ENCODE peak calls at places on chromosomes 13 and 19, in four cellular contexts. A is mesothelial cell of epicardium, X is AG04450, O is NB4. D is an unnamed sample.

GRCh38 chr13:95002968-95003813 is 290.8 kb upstream of the SOX21 start:
- DNase-seq in A (no peak), X (no peak), O (no peak), D (no peak)

GRCh38 chr13:60654405-60654804 is 257.4 kb downstream of the TDRD3 start:
- DNase-seq in O (peak; percentile 30), X (no peak), A (no peak), D (no peak)

GRCh38 chr19:2255112-2255845 is 938 bp downstream of the JSRP1 start:
- DNase-seq in O (no peak), A (no peak), X (no peak), D (no peak)

GRCh38 chr19:34459614-34460013 is 21.9 kb upstream of the WTIP start:
- DNase-seq in X (no peak), A (no peak), O (no peak), D (no peak)

GRCh38 chr13:100203696-100204367 is 114.9 kb downstream of the PCCA start:
- DNase-seq in A (no peak), X (no peak), O (peak; percentile 63), D (no peak)

GRCh38 chr19:32878988-32879387 is 9.4 kb upstream of the SLC7A9 start:
- DNase-seq in X (no peak), A (no peak), O (no peak), D (no peak)

GRCh38 chr13:29556742-29557141 is 38.7 kb downstream of the SLC7A1 start:
- DNase-seq in X (no peak), A (no peak), O (no peak), D (no peak)

GRCh38 chr13:44573790-44574465 is 2.2 kb downstream of the TSC22D1 start:
- DNase-seq in X (no peak), O (peak; percentile 64), A (no peak), D (no peak)

GRCh38 chr19:47305309-47305751 is 4.3 kb upstream of the C5AR1 start:
- DNase-seq in A (peak; percentile 44), O (peak; percentile 85), X (peak; percentile 78), D (peak; percentile 48)

GRCh38 chr19:46886546-46887239 is 25.9 kb downstream of the ARHGAP35 start:
- DNase-seq in A (no peak), O (no peak), X (no peak), D (no peak)

GRCh38 chr19:35882074-35882832 is 13.9 kb downstream of the APLP1 start:
- DNase-seq in X (peak; percentile 61), O (peak; percentile 67), A (no peak), D (no peak)

DNA sequence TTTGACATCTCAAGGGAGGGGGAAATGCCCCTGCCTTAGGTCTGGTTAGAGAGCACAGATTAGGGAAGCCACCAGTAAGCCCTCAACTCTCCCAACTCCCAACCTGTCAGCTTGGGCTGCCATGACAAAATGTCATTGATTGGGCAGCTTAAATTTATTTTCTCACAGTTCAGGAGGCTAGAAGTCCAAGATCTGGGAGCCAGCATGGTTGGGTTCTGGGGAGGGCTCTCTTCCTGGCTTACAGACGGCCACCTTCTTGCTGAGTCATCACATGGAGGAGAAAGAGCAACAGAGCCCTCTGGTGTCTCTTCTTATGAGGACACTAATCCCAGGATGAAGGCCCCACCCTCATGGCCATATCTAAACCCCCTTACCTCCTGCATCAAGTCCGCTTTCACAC is 24.2 kb downstream of the C19orf12 start:
- DNase-seq in A (no peak), O (peak; percentile 67), X (no peak), D (no peak)
- TF ChIP-seq CTCF in A (no peak), O (peak; percentile 37), X (no peak), D (peak; percentile 64)

DNA sequence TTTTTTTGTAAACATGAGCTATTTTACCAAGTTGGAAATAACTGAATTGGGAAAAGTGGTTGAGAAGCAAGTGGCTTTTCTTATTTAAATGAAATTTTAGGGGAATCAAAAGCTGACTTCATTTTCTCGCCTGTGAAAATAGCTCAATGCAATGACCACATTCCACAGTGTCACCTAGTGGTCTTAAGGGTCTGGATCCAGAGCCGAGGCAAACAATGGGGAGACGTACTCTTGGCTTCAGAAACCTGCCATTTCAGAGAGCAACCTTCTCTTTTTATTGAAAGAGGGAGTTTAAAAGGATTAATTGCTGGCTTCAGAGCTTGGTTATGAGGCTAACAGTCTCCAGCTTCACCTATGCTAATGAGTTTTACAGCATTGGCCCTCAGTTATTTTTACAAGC is 39.7 kb upstream of the RXFP2 start:
- DNase-seq in X (no peak), O (peak; percentile 18), A (no peak), D (no peak)
- TF ChIP-seq CTCF in X (peak; percentile 26), O (peak; percentile 28), A (no peak), D (no peak)

DNA sequence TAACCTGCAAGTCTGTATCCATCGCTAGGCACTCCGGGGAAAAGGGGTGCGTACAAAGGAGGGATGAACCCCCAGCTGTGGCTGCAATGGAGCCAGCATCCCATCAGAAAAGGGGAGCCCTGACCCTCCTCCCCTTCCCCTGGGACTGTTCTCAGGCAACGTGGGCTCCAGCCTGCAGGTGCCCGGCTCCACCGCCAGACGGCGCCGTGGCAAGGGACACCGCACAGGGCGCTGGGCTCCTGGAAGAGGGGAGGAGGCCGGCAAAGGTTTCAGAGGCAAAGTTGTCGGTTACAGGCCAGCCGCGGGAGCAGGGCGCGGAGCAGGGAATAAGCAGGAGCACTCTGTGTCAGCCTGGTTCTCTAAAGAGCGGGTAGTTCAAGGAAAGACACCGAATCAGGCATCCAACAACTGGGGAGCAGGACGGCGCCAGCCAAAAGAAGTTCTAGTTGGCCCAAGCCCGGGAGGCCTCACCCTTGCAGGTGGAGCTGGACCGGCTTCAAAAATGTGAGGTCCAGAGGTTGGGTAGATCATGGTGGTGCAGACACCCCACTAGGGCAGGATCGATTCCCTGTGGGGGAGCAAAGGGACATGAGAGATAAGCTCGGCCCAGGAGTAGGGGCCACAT is 53.0 kb upstream of the ATP12A start:
- DNase-seq in A (peak; percentile 46), O (no peak), X (no peak), D (no peak)
- TF ChIP-seq CTCF in A (peak; percentile 91), O (no peak), X (peak; percentile 54), D (no peak)

DNA sequence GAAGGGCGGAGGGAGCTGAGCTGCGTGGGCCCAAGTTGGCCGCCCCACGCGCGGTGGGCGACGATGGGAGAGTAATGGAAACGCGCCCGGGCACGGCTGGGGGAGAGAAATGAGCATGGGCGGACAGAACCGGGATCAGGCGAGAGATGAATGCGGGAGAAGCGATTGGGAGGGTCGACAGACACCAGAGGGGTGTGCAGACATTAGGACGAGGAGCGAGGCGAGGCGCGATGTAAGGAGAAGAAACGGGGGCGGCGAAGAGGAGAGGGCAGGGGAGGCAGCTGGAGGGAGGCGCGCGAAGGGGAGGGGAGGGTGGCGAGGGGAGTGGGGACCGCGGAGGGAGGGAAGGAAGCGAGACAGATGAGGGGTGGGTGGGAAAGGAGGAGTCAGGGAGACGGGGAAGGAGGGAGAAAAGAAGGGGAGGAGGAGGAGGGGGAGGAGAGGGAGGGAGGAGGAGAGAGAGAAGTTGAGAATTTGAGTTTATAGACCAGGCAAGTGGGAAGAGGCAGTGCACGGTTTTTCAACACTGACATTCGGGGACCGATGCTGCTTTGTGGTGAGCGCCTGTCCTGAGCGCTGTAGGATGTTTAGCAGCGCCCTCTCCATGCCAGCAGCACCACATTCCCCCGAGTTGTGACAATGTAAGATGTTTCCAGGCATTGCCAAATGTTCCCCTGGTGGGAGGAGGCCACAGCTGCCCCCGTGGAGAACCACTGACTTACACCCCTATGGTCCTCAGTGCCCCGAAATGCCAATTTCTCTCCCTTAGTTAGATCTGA is at the start of gene SHISA7:
- DNase-seq in A (no peak), O (peak; percentile 31), X (no peak), D (no peak)
- TF ChIP-seq CTCF in A (no peak), O (no peak), X (no peak), D (no peak)

DNA sequence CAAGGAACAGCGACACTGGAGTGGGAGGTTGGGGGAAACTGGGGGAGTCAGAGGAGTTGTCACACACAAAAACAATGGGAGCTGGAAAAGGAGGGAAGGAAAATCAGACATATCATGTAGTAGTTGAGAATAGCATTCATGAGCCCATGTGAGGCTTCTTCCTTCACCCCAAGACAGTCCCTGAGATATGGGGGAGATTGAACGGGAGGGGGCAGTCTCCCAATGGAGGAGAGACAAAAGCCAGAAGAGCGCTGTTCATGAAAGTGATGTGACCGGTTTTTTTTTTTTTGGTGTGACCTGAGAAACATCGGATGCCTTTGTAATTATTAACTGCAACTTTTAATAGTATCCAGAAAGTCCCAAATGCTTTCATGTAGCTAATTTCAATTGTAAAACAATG is 631.8 kb upstream of the KLF12 start:
- DNase-seq in O (no peak), A (no peak), X (no peak), D (no peak)
- TF ChIP-seq CTCF in O (no peak), A (no peak), X (no peak), D (no peak)

D was measured in natural killer cell.